ENCODE peak calls at places on chromosome 19, in six cellular contexts. T, K, W, Y, A and B are unnamed samples. For H3K36me3, the result is how much of the 10 kb centered on the place peaks cover.

GRCh38 chr19:33005440-33005839 is 33.4 kb downstream of the FAAP24 start:
- DNase-seq in T (no peak), K (no peak), W (no peak), Y (no peak), A (no peak), B (no peak)

GRCh38 chr19:5397804-5398692 is 57.2 kb upstream of the ZNRF4 start:
- DNase-seq in T (peak), K (no peak), W (no peak), Y (no peak), A (peak), B (peak)

GRCh38 chr19:18021121-18021755 is 13.3 kb downstream of the ARRDC2 start:
- DNase-seq in T (peak), K (peak), W (peak), Y (peak), A (peak), B (peak)

GRCh38 chr19:47613165-47614146 is 4.5 kb downstream of the BICRA start:
- DNase-seq in T (peak), K (peak), W (no peak), Y (peak), A (peak), B (peak)

GRCh38 chr19:32421589-32422361 is 16.2 kb downstream of the DPY19L3 start:
- DNase-seq in T (peak), K (no peak), W (no peak), Y (no peak), A (peak), B (no peak)

GRCh38 chr19:42150353-42150752 is 18.1 kb upstream of the POU2F2 start:
- DNase-seq in T (no peak), K (no peak), W (no peak), Y (no peak), A (no peak), B (no peak)

GRCh38 chr19:6672693-6673290 is 2.8 kb upstream of the TNFSF14 start:
- DNase-seq in T (no peak), K (no peak), W (no peak), Y (no peak), A (no peak), B (no peak)

GRCh38 chr19:13060964-13061927 is 41.4 kb downstream of the LYL1 start:
- DNase-seq in T (peak), K (peak), W (peak), Y (peak), A (peak), B (peak)

GRCh38 chr19:38990949-38991697 is 15.6 kb upstream of the FBXO17 start:
- DNase-seq in T (peak), K (no peak), W (no peak), Y (no peak), A (no peak), B (peak)

DNA sequence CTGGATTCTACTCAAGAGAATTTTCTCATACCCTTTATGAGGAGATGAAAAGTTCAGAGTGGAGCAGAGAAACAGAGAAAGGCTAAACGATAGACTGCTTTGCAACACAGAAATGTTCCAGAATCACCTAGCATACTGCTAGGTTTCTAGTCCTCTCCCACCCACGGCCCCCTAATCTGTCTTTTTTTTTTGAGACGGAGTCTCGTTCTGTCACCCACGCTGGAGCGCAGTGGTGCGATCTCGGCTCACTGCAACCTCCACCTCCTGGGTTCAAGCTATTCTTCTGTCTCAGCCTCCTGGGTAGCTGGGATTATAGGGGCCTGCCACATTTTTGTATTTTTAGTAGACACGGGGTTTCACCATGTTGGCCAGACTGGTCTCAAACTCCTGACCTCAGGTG is 4.8 kb downstream of the SUGP2 start:
- DNase-seq in T (no peak), K (no peak), W (no peak), Y (no peak), A (no peak), B (no peak)
- H3K36me3 ChIP-seq in T (under half), K (under half), W (under half), Y (under half), A (half or more), B (half or more)

DNA sequence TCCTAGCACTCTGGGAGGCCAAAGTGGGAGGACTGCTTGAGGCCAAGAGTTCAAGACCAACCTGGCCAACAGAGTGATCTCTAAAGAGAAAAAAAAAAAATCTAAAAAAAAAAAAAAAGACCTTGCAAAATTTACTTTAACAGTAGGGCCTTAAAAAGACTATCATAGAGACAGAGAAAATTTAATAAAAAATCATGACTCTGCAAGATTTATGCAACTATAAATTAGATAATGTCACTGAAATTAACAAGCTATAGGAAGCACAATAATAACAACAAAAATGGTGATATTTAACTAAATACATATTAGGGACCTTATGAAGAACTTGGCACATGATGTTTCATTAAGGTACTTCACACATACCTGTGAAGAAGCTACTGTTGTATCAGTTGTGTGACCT is 11.2 kb downstream of the ZNF45 start:
- DNase-seq in T (no peak), K (no peak), W (no peak), Y (no peak), A (no peak), B (no peak)
- H3K36me3 ChIP-seq in T (half or more), K (under half), W (under half), Y (under half), A (under half), B (half or more)

GRCh38 chr19:49656456-49657109 is 9.1 kb downstream of the IRF3 start:
- DNase-seq in T (no peak), K (no peak), W (no peak), Y (no peak), A (no peak), B (no peak)

GRCh38 chr19:49658566-49659442 is 6.9 kb downstream of the IRF3 start:
- DNase-seq in T (no peak), K (no peak), W (no peak), Y (no peak), A (no peak), B (no peak)

GRCh38 chr19:49658139-49658517 is 7.5 kb downstream of the IRF3 start:
- DNase-seq in T (no peak), K (no peak), W (no peak), Y (no peak), A (no peak), B (no peak)

GRCh38 chr19:49655570-49656455 is 9.8 kb downstream of the IRF3 start:
- DNase-seq in T (no peak), K (no peak), W (no peak), Y (no peak), A (no peak), B (no peak)

GRCh38 chr19:49657493-49658138 is 8.0 kb downstream of the IRF3 start:
- DNase-seq in T (no peak), K (no peak), W (no peak), Y (no peak), A (no peak), B (no peak)
- H3K36me3 ChIP-seq in T (under half), K (half or more), W (under half), Y (under half), A (half or more), B (under half)

GRCh38 chr19:16529466-16530144 is 12.6 kb downstream of the CHERP start:
- DNase-seq in T (no peak), K (no peak), W (no peak), Y (no peak), A (no peak), B (no peak)

GRCh38 chr19:16527971-16528521 is 14.2 kb downstream of the CHERP start:
- DNase-seq in T (peak), K (peak), W (no peak), Y (no peak), A (no peak), B (peak)

GRCh38 chr19:16532440-16533273 is 9.6 kb downstream of the CHERP start:
- DNase-seq in T (no peak), K (no peak), W (no peak), Y (no peak), A (no peak), B (no peak)

GRCh38 chr19:16531380-16531669 is 10.9 kb downstream of the CHERP start:
- DNase-seq in T (no peak), K (no peak), W (no peak), Y (no peak), A (no peak), B (no peak)

GRCh38 chr19:16530540-16531379 is 11.5 kb downstream of the CHERP start:
- DNase-seq in T (no peak), K (no peak), W (no peak), Y (no peak), A (no peak), B (no peak)
- H3K36me3 ChIP-seq in T (half or more), K (under half), W (under half), Y (under half), A (half or more), B (under half)

DNA sequence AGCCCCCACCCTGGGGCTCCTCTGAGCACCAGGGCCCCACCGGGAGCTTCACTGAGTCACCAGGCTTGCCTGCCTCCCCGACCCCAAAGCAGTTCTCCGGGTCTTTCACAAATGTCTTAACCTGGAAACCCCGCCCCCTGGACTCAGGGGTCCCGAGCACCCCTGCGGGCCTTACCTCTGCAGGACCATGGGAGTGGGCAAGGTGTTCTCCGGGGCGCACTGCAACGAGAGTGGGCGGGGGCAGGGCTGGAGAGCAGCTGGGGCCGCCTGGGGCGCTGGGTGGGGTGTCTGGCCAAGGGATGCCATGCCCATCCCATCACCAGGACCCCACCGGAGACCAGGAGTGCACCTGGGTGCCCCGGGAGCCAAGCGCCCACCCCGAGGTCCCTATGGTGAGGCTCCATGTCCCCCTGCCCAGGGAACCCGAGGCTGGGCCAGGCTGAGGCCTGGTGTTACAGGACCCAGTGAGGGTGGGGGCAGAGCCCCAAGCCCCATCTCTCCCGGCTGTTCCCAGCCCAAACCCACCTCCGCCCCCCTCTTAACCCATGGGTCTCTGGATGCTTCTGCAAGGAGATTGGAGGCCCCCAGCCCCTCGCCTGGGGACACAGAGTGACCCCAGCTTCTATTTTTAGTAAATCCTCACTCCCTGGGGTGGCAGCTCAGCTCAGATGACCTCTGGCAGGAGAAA is 10.9 kb downstream of the MKNK2 start:
- DNase-seq in T (no peak), K (no peak), W (no peak), Y (no peak), A (no peak), B (no peak)
- H3K36me3 ChIP-seq in T (under half), K (under half), W (under half), Y (under half), A (half or more), B (under half)

GRCh38 chr19:36090930-36091695 is 19.8 kb upstream of the OVOL3 start:
- DNase-seq in T (no peak), K (no peak), W (no peak), Y (no peak), A (no peak), B (no peak)
- H3K36me3 ChIP-seq in T (under half), K (under half), W (under half), Y (under half), A (under half), B (under half)